ENCODE peak calls at places on chromosomes 4 and X, in four cellular contexts. One of them, this sample, is unnamed.
A peak's percentile ranks its signal among the peaks of the same experiment; 100 is the strongest.

GRCh38 chr4:183915976-183916375 is 10.9 kb downstream of the STOX2 start:
- DNase-seq in right cardiac atrium: no peak
- DNase-seq in neural crest cell: no peak
- DNase-seq in cardiac muscle cell: no peak
- DNase-seq in this sample: no peak

GRCh38 chr4:110211007-110211769 is 12.8 kb upstream of the ELOVL6 start:
- DNase-seq in right cardiac atrium: no peak
- DNase-seq in neural crest cell: no peak
- DNase-seq in cardiac muscle cell: peak; percentile 40
- DNase-seq in this sample: peak; percentile 43

GRCh38 chrX:105975382-105975781 is 63.1 kb downstream of the SERPINA7 start:
- DNase-seq in right cardiac atrium: no peak
- DNase-seq in neural crest cell: no peak
- DNase-seq in cardiac muscle cell: peak; percentile 20
- DNase-seq in this sample: no peak

GRCh38 chr4:140152760-140153418 is 1.1 kb downstream of the MAML3 start:
- DNase-seq in right cardiac atrium: peak; percentile 54
- DNase-seq in neural crest cell: peak; percentile 43
- DNase-seq in cardiac muscle cell: peak; percentile 74
- DNase-seq in this sample: no peak

GRCh38 chr4:128854433-128854832 is 44.9 kb downstream of the JADE1 start:
- DNase-seq in right cardiac atrium: no peak
- DNase-seq in neural crest cell: no peak
- DNase-seq in cardiac muscle cell: no peak
- DNase-seq in this sample: no peak

GRCh38 chr4:766152-766515 is 59.8 kb downstream of the CPLX1 start:
- DNase-seq in right cardiac atrium: no peak
- DNase-seq in neural crest cell: no peak
- DNase-seq in cardiac muscle cell: no peak
- DNase-seq in this sample: no peak

GRCh38 chr4:122758033-122758432 is 25.5 kb downstream of the BBS12 start:
- DNase-seq in right cardiac atrium: no peak
- DNase-seq in neural crest cell: no peak
- DNase-seq in cardiac muscle cell: peak; percentile 37
- DNase-seq in this sample: peak; percentile 39

GRCh38 chrX:18793601-18794089 is 86.2 kb downstream of the PPEF1 start:
- DNase-seq in right cardiac atrium: no peak
- DNase-seq in neural crest cell: no peak
- DNase-seq in cardiac muscle cell: no peak
- DNase-seq in this sample: no peak

GRCh38 chrX:11464836-11465458 is 171.7 kb downstream of the AMELX start:
- DNase-seq in right cardiac atrium: no peak
- DNase-seq in neural crest cell: no peak
- DNase-seq in cardiac muscle cell: no peak
- DNase-seq in this sample: no peak

GRCh38 chr4:173735055-173735454 is 205.0 kb upstream of the HAND2 start:
- DNase-seq in right cardiac atrium: no peak
- DNase-seq in neural crest cell: no peak
- DNase-seq in cardiac muscle cell: no peak
- DNase-seq in this sample: no peak

GRCh38 chr4:158870282-158871049 is 101.6 kb downstream of the FNIP2 start:
- DNase-seq in right cardiac atrium: no peak
- DNase-seq in neural crest cell: peak; percentile 21
- DNase-seq in cardiac muscle cell: no peak
- DNase-seq in this sample: no peak

GRCh38 chr4:119138046-119138445 is 2.4 kb downstream of the MYOZ2 start:
- DNase-seq in right cardiac atrium: no peak
- DNase-seq in neural crest cell: no peak
- DNase-seq in cardiac muscle cell: peak; percentile 64
- DNase-seq in this sample: peak; percentile 32

GRCh38 chr4:113707013-113707412 is 54.5 kb downstream of the CAMK2D start:
- DNase-seq in right cardiac atrium: no peak
- DNase-seq in neural crest cell: no peak
- DNase-seq in cardiac muscle cell: no peak
- DNase-seq in this sample: no peak

GRCh38 chrX:19865567-19866363 is 21.6 kb downstream of the SH3KBP1 start:
- DNase-seq in right cardiac atrium: no peak
- DNase-seq in neural crest cell: no peak
- DNase-seq in cardiac muscle cell: no peak
- DNase-seq in this sample: no peak

GRCh38 chr4:102809691-102810090 is 17.7 kb downstream of the UBE2D3 start:
- DNase-seq in right cardiac atrium: no peak
- DNase-seq in neural crest cell: no peak
- DNase-seq in cardiac muscle cell: no peak
- DNase-seq in this sample: no peak

GRCh38 chr4:4394644-4395043 is 7.7 kb downstream of the NSG1 start:
- DNase-seq in right cardiac atrium: no peak
- DNase-seq in neural crest cell: no peak
- DNase-seq in cardiac muscle cell: no peak
- DNase-seq in this sample: no peak

GRCh38 chr4:145497199-145498149 is 15.8 kb downstream of the SMAD1 start:
- DNase-seq in right cardiac atrium: no peak
- DNase-seq in neural crest cell: no peak
- DNase-seq in cardiac muscle cell: no peak
- DNase-seq in this sample: no peak

GRCh38 chr4:182653596-182653995 is 263.6 kb downstream of the DCTD start:
- DNase-seq in right cardiac atrium: no peak
- DNase-seq in neural crest cell: no peak
- DNase-seq in cardiac muscle cell: no peak
- DNase-seq in this sample: no peak

GRCh38 chrX:153397256-153397960 is 3.7 kb downstream of the PNMA6E start:
- DNase-seq in right cardiac atrium: no peak
- DNase-seq in neural crest cell: no peak
- DNase-seq in cardiac muscle cell: no peak
- DNase-seq in this sample: no peak

GRCh38 chr4:108172231-108172779 is 3.6 kb upstream of the LEF1 start:
- DNase-seq in right cardiac atrium: peak; percentile 25
- DNase-seq in neural crest cell: peak; percentile 55
- DNase-seq in cardiac muscle cell: peak; percentile 66
- DNase-seq in this sample: no peak

GRCh38 chr4:153465583-153465921 is 608 bp upstream of the TMEM131L start:
- DNase-seq in right cardiac atrium: peak; percentile 47
- DNase-seq in neural crest cell: peak; percentile 44
- DNase-seq in cardiac muscle cell: peak; percentile 52
- DNase-seq in this sample: peak; percentile 57

GRCh38 chr4:37188100-37188499 is 56.4 kb upstream of the NWD2 start:
- DNase-seq in right cardiac atrium: no peak
- DNase-seq in neural crest cell: no peak
- DNase-seq in cardiac muscle cell: no peak
- DNase-seq in this sample: no peak

GRCh38 chr4:137664055-137664405 is 131.7 kb upstream of the PCDH18 start:
- DNase-seq in right cardiac atrium: no peak
- DNase-seq in neural crest cell: no peak
- DNase-seq in cardiac muscle cell: no peak
- DNase-seq in this sample: peak; percentile 24

GRCh38 chr4:145909773-145910172 is 28.9 kb downstream of the ZNF827 start:
- DNase-seq in right cardiac atrium: no peak
- DNase-seq in neural crest cell: no peak
- DNase-seq in cardiac muscle cell: no peak
- DNase-seq in this sample: no peak